ENCODE peak calls at places on chromosomes 13 and 19, in four cellular contexts. K is stomach, R is osteoblast, D is Peyer's patch. A is an unnamed sample. For H3K4me1, the result is how much of the 10 kb centered on the place peaks cover.

GRCh38 chr13:51997641-51998330 is 13.5 kb downstream of the ATP7B start:
- DNase-seq in K (peak), R (no peak), D (no peak), A (no peak)

GRCh38 chr19:44653977-44654784 is 10.5 kb downstream of the PVR start:
- DNase-seq in K (peak), R (no peak), D (peak), A (peak)

GRCh38 chr13:45728759-45729158 is 26.6 kb downstream of the CBY2 start:
- DNase-seq in K (no peak), R (no peak), D (no peak), A (no peak)

GRCh38 chr19:13154241-13154778 is 4.1 kb downstream of the IER2 start:
- DNase-seq in K (peak), R (peak), D (peak), A (peak)

GRCh38 chr19:47573076-47574026 is at the start of gene ZNF541:
- DNase-seq in K (peak), R (peak), D (peak), A (peak)

GRCh38 chr19:35006342-35006998 is 6.3 kb downstream of the GRAMD1A start:
- DNase-seq in K (peak), R (peak), D (no peak), A (no peak)

GRCh38 chr13:110150384-110151091 is 156.4 kb downstream of the COL4A1 start:
- DNase-seq in K (no peak), R (peak), D (no peak), A (no peak)

GRCh38 chr13:78601886-78602560 is 1.3 kb downstream of the POU4F1 start:
- DNase-seq in K (no peak), R (peak), D (no peak), A (no peak)

GRCh38 chr19:32174386-32175113 is 170.9 kb upstream of the ZNF507 start:
- DNase-seq in K (no peak), R (no peak), D (no peak), A (peak)

GRCh38 chr19:18415177-18415867 is 3.9 kb upstream of the SSBP4 start:
- DNase-seq in K (no peak), R (peak), D (peak), A (peak)

GRCh38 chr13:18212873-18213272 is 968.8 kb downstream of the TUBA3C start:
- DNase-seq in K (no peak), R (no peak), D (no peak), A (no peak)

GRCh38 chr13:42548731-42549554 is 25.0 kb upstream of the TNFSF11 start:
- DNase-seq in K (peak), R (no peak), D (peak), A (no peak)

GRCh38 chr19:3186891-3187661 is 1.3 kb downstream of the NCLN start:
- DNase-seq in K (no peak), R (no peak), D (no peak), A (no peak)

GRCh38 chr19:49343127-49343526 is 7.9 kb downstream of the CD37 start:
- DNase-seq in K (no peak), R (peak), D (peak), A (no peak)

GRCh38 chr13:25232937-25233515 is 54.3 kb downstream of the MTMR6 start:
- DNase-seq in K (no peak), R (no peak), D (no peak), A (peak)

GRCh38 chr13:85277753-85278152 is 521.5 kb downstream of the SLITRK6 start:
- DNase-seq in K (no peak), R (no peak), D (no peak), A (peak)

GRCh38 chr19:14113762-14114414 is 3.7 kb downstream of the PRKACA start:
- DNase-seq in K (no peak), R (peak), D (peak), A (no peak)

GRCh38 chr13:86355301-86355700 is 556.1 kb upstream of the SLITRK6 start:
- DNase-seq in K (no peak), R (no peak), D (no peak), A (no peak)
- H3K4me1 ChIP-seq in K (under half), R (under half), D (under half), A (under half)

GRCh38 chr19:39792999-39793546 is 14.4 kb downstream of the LEUTX start:
- DNase-seq in K (peak), R (peak), D (peak), A (peak)
- H3K4me3 ChIP-seq in K (peak), R (peak), D (peak), A (peak)

GRCh38 chr13:112755331-112755730 is 65.5 kb downstream of the ATP11A start:
- DNase-seq in K (no peak), R (peak), D (no peak), A (no peak)

GRCh38 chr13:112757759-112758086 is 67.9 kb downstream of the ATP11A start:
- DNase-seq in K (no peak), R (no peak), D (no peak), A (no peak)

GRCh38 chr13:112756511-112756966 is 66.7 kb downstream of the ATP11A start:
- DNase-seq in K (no peak), R (no peak), D (no peak), A (peak)

GRCh38 chr13:112756081-112756480 is 66.2 kb downstream of the ATP11A start:
- DNase-seq in K (no peak), R (peak), D (no peak), A (no peak)

DNA sequence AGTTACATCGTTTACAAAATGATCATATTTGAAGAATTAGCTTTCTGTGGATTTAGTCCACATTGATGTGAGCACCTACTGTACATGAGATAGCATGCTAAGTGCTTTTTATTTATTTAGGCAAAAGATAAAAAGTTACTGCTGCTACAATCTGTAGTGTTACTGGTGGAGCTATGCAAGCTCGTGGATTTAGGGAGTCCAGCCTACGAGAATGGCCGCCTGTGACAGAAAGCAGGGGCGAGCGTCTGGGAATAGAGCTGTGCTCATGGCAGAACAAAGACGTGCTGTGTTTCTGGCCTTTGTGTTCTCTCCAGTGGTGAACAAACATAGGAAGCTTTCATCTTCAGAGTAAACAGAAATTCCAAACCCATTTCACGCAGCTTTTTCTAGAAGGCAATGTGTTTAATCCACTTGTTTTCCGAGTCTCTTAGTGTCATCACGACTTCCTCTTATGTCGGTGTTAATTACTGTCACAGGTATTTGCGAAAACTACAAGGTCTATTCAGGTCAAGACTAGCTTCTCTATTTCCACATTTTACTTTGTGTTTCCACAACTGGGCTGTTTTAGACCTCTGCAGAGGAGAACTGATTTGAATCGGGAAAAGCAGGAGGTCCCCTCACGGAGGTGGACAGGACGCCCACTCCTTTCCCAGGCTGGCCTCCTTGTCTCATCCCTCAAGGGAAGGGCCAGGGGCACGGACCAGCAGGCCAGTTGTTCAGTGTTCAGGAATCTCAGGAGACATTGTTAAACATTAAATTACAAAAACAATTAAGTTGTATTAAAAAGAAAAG is 67.3 kb downstream of the ATP11A start:
- DNase-seq in K (no peak), R (no peak), D (no peak), A (no peak)
- H3K4me1 ChIP-seq in K (under half), R (under half), D (under half), A (under half)

GRCh38 chr19:11456659-11457058 is 21.2 kb downstream of the PRKCSH start:
- DNase-seq in K (no peak), R (no peak), D (no peak), A (no peak)
- H3K4me3 ChIP-seq in K (no peak), R (no peak), D (no peak), A (no peak)

DNA sequence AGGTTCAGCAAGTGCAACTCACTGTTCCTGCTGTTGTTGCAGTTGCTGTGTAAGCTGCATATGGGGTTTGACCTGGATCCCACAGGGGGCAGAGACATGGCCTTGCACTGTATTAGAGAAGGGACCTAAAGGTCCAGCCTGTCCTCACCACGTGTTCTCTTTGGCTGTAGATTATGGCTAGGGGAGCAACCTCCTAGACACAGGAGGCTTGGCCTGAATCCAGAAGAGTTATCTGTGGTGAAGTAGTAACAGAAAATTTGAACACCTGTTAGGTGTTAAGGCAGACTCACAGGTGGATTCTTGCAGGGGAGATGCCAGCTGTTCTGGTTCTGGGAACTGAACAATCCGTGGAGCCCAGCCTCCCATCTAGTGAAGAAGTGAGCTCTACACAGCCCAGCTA is 3.4 kb upstream of the CYP4F11 start:
- DNase-seq in K (no peak), R (no peak), D (no peak), A (no peak)
- H3K4me1 ChIP-seq in K (under half), R (under half), D (under half), A (under half)

GRCh38 chr13:114310961-114311360 is 3.3 kb upstream of the CHAMP1 start:
- DNase-seq in K (no peak), R (no peak), D (no peak), A (no peak)
- H3K4me3 ChIP-seq in K (no peak), R (no peak), D (no peak), A (no peak)

GRCh38 chr19:42283248-42284065 is 14.4 kb downstream of the CIC start:
- DNase-seq in K (peak), R (peak), D (peak), A (peak)
- H3K4me1 ChIP-seq in K (half or more), R (half or more), D (under half), A (half or more)

DNA sequence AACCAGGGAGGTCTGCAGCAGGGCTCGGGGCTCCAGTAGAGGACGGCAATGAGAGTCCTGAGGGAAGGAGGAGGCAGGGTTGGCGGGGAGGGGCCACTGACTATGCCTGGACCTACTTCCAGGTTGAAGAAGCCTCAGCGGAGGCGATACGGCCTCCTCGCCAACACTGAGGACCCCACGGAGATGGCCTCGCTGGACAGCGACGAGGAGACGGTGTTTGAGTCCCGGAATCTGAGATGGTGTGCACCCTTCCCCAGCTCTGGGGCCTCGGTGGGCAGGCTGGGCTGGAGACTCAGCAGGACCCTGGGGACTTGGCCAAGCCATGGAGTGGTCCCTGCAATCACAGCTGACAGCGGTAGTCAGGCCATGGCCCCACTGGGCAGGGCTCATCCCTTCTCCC is 1.7 kb downstream of the FAM174C start:
- DNase-seq in K (no peak), R (no peak), D (no peak), A (no peak)
- H3K4me3 ChIP-seq in K (no peak), R (peak), D (no peak), A (peak)

DNA sequence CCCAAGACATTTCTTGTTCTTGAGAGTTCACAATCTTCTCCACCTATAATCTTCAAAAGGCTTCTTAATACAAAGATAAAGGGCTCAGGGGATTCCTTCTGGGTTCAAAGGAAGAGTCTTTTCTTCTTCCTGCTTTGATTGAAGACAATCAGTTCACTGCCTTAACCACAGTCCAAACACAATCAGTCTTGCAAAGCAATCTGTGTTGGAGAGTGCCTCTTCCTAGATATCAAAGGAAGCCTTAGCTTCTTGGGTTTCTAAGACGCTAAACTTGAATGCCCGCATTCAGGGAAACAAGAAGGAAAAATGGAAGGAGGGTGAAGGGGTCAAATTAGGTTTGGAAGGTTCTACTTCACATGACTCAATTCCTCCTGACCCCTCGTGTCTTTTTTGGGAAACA is 27.2 kb downstream of the RANBP3 start:
- DNase-seq in K (no peak), R (no peak), D (no peak), A (no peak)
- H3K4me1 ChIP-seq in K (half or more), R (under half), D (under half), A (half or more)